ENCODE peak calls at places on chromosomes 11 and 22, in five cellular contexts. O is H9, T is neuronal stem cell, H is H1, U is mesenchymal stem cell. I is an unnamed sample. For H3K9me3, the result is how much of the 10 kb centered on the place peaks cover.

GRCh38 chr11:8106679-8107078 is 25.7 kb downstream of the TUB start:
- DNase-seq in T (no peak), O (no peak), U (no peak), H (no peak), I (no peak)

GRCh38 chr11:19552100-19552499 is 160.5 kb upstream of the NAV2 start:
- DNase-seq in T (no peak), U (no peak), O (no peak), H (no peak), I (no peak)

GRCh38 chr22:17777005-17777716 is 2.9 kb upstream of the BID start:
- DNase-seq in T (no peak), O (no peak), H (no peak), U (no peak), I (peak)

GRCh38 chr22:37604875-37605274 is 3.8 kb upstream of the GGA1 start:
- DNase-seq in H (no peak), U (no peak), T (no peak), O (no peak), I (no peak)

GRCh38 chr22:30028731-30029130 is 51.5 kb upstream of the HORMAD2 start:
- DNase-seq in T (no peak), H (no peak), U (no peak), O (no peak), I (no peak)

GRCh38 chr11:128628686-128629085 is 41.3 kb upstream of the ETS1 start:
- DNase-seq in H (no peak), U (no peak), T (no peak), O (no peak), I (no peak)

GRCh38 chr11:97557399-97557798 is 1167.6 kb downstream of the JRKL start:
- DNase-seq in U (peak), H (no peak), T (no peak), O (no peak), I (no peak)

GRCh38 chr11:134654161-134654915 is 242.3 kb upstream of the B3GAT1 start:
- DNase-seq in U (no peak), H (no peak), T (no peak), O (peak), I (peak)

GRCh38 chr11:34255101-34255500 is 102.7 kb downstream of the ABTB2 start:
- DNase-seq in U (no peak), O (no peak), H (no peak), T (no peak), I (peak)

GRCh38 chr11:122007611-122008071 is 108.4 kb downstream of the BLID start:
- DNase-seq in H (no peak), T (no peak), O (no peak), U (no peak), I (no peak)

DNA sequence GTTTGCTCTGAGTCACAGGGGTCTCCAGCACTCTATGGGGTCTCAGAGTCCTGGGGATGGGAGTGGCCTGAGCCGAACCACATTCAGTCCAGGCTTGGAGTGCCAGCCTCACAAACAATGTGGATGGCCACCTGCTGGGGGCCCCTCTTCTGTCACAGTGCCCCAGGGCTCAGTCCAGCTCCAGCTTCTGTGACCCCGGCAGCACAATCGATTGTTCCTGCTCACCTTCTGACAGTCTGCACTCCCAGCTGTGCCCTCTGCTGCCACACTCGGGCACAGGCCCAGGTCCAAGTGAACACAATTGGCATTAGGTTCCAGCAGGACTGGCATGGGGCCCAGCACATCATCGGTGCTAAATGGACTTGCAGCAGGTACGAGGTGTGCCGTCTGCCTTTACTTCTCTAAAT is 84.8 kb downstream of the TP53I11 start:
- DNase-seq in T (no peak), H (no peak), U (no peak), O (no peak), I (no peak)
- H2BK12ac ChIP-seq in T (no peak), H (peak), U (no peak), O (no peak), I (no peak)

GRCh38 chr22:48643066-48643731 is 1184.5 kb downstream of the BRD1 start:
- DNase-seq in U (no peak), H (no peak), O (no peak), T (no peak), I (no peak)

GRCh38 chr22:48645766-48646165 is 1181.9 kb downstream of the BRD1 start:
- DNase-seq in U (no peak), O (no peak), H (no peak), T (no peak), I (no peak)

GRCh38 chr22:48646216-48646925 is 1181.3 kb downstream of the BRD1 start:
- DNase-seq in H (no peak), O (no peak), U (no peak), T (no peak), I (no peak)

GRCh38 chr22:48644108-48644507 is 1183.6 kb downstream of the BRD1 start:
- DNase-seq in O (no peak), T (no peak), U (no peak), H (no peak), I (no peak)

DNA sequence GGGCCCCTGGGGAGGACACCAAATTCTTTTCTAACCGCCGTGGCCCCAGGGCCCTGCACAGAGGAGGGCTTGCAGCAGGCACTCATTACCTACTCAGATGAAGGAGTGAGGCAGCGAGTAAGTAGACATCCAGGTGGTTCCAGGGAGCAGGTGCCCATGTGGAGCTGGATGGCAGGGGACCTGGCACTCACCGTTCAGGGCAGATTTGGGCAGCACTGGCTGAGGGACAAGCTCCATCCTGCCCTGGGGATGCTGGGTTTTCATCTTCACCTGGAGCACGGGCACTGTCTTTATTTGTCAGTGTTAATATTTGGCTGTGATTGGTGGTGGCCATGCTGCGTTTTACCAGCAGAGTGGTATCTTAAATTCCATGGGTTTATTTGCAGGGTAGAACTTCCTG is 1182.7 kb downstream of the BRD1 start:
- DNase-seq in U (no peak), O (no peak), T (no peak), H (no peak), I (no peak)
- H3K9me3 ChIP-seq in U (under half), O (under half), T (under half), H (under half), I (under half)

DNA sequence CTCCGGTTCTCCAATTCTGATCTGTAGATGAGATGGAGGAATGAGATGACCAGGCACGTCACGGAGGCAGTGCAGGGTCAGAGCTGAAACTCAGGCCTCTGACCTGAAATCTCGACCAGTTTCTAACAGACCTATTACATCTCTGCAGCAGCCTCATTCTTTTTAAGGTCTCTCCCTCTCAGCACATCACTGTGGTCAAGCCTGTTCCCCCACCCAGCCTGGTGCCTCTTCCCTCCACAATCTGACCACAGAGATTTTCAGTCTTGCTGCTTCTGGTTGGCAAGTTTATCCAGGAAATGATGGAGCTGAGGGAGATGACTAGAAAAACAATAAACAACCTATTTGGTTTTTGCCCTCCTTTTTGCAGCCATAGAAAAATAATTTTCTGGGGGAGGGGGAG is 9.5 kb downstream of the GRAMD1B start:
- DNase-seq in H (no peak), U (no peak), T (no peak), O (no peak), I (no peak)
- H2BK12ac ChIP-seq in H (no peak), U (no peak), T (no peak), O (no peak), I (no peak)

DNA sequence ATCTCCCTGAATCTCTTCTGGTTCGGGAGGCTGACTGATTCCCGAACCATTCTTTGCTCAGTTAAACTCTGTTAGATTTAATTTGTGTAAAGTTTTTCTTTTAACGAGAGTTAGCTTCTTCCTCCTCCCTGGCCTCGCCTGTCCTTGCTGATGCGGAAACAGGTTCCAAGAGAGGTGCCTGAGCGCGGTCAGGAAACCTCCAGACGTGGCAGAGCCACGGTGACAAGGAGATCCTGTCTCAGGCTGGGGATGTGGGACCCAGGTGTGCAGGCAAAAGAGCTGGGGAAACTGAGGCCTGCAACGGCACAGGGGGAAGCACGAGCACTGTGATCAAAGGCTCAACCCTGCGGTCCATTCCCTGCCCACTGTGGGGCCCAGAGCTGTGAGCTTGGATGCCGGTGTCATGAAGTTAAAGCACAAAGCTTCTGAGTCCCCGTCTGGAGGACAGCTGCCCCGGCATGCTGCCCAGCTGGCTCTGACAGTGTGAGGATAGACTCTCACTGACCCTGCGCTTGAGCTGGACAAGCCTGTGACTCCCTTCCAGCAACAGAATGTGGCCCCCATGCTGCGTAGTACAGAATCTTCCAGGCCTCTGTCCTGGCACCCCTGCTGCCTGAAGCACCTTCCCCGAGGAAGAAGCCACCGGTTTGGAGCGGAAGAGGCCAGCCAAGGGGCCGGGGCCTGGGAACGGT is 960.6 kb downstream of the BRD1 start:
- DNase-seq in T (no peak), H (no peak), U (no peak), O (no peak), I (no peak)
- H3K9me3 ChIP-seq in T (under half), H (under half), U (under half), O (under half), I (under half)

GRCh38 chr11:66221012-66221411 is 47.4 kb upstream of the RAB1B start:
- DNase-seq in H (no peak), O (peak), U (no peak), T (no peak), I (no peak)
- H2BK12ac ChIP-seq in H (no peak), O (no peak), U (no peak), T (peak), I (no peak)

GRCh38 chr22:47822459-47822858 is 1060.0 kb downstream of the TBC1D22A start:
- DNase-seq in H (no peak), U (no peak), T (no peak), O (no peak), I (no peak)
- H3K9me3 ChIP-seq in H (under half), U (under half), T (under half), O (under half), I (under half)

GRCh38 chr11:109677876-109678275 is 255.9 kb downstream of the C11orf87 start:
- DNase-seq in H (no peak), T (no peak), O (no peak), U (no peak), I (no peak)

GRCh38 chr11:109677240-109677639 is 255.2 kb downstream of the C11orf87 start:
- DNase-seq in O (no peak), H (no peak), T (no peak), U (no peak), I (no peak)

DNA sequence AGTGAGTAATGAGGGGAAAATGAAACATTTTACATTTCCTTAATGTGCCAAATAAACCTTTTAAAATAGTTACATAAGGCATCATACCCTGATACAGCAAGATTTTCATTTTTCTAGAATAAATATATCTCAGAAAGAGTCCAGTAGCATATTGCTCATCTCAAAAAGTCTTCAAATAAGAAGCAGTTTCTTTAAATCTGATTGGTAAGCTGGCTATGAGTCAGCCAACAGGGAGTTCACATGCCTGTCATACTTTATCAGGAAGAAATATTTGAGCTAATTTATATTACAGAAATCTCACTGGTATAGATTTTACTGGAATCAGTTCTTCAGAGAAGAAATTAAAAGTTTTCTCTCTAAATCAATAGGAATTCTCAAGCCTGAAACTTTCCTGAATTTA is 258.1 kb downstream of the C11orf87 start:
- DNase-seq in H (no peak), T (no peak), O (no peak), U (peak), I (no peak)
- H2BK12ac ChIP-seq in H (no peak), T (no peak), O (no peak), U (no peak), I (no peak)

I was measured in trophoblast cell.